ENCODE peak calls at places on chromosomes 4 and X, in ten cellular contexts. Z is Peyer's patch, L is mesendoderm, H is pancreas, O is fibroblast of lung, V is heart right ventricle, R is endodermal cell, M is right atrium auricular region, X is SJSA1, F is psoas muscle. B is an unnamed sample.

GRCh38 chrX:96889726-96890125 is 6.0 kb downstream of the RPA4 start:
- DNase-seq in H (no peak), M (no peak), R (no peak), X (no peak), O (no peak), Z (no peak), V (no peak), F (no peak), L (peak), B (no peak)

GRCh38 chr4:103692615-103693014 is 27.2 kb downstream of the TACR3 start:
- DNase-seq in F (no peak), V (no peak), O (no peak), L (no peak), Z (no peak), M (no peak), X (no peak), H (no peak), R (no peak), B (no peak)

GRCh38 chr4:145930592-145930991 is 8.0 kb downstream of the ZNF827 start:
- DNase-seq in M (no peak), F (no peak), V (peak), Z (no peak), H (no peak), X (no peak), L (no peak), R (no peak), O (no peak), B (no peak)

GRCh38 chr4:2402053-2402452 is 16.4 kb downstream of the ZFYVE28 start:
- DNase-seq in V (peak), H (peak), R (peak), X (no peak), F (peak), O (peak), Z (peak), M (peak), L (peak), B (peak)

GRCh38 chr4:54272051-54272450 is 43.0 kb downstream of the PDGFRA start:
- DNase-seq in H (no peak), M (no peak), V (no peak), Z (no peak), L (no peak), R (no peak), F (no peak), X (no peak), O (no peak), B (no peak)

GRCh38 chr4:39502034-39502658 is 25.1 kb downstream of the UGDH start:
- DNase-seq in H (no peak), X (no peak), Z (no peak), L (no peak), O (peak), M (no peak), R (no peak), V (no peak), F (no peak), B (no peak)

GRCh38 chr4:185773419-185773818 is 38.6 kb downstream of the SORBS2 start:
- DNase-seq in R (peak), Z (no peak), M (no peak), V (peak), H (peak), X (no peak), L (peak), O (no peak), F (peak), B (peak)

GRCh38 chr4:109410776-109411175 is 22.8 kb upstream of the SEC24B start:
- DNase-seq in H (no peak), O (peak), M (no peak), F (no peak), X (no peak), V (no peak), L (peak), Z (no peak), R (no peak), B (no peak)

GRCh38 chr4:610411-611261 is 14.7 kb upstream of the PDE6B start:
- DNase-seq in V (no peak), Z (no peak), F (no peak), M (no peak), X (no peak), O (peak), H (no peak), L (peak), R (peak), B (no peak)

GRCh38 chr4:53705972-53706371 is 114.7 kb upstream of the LNX1 start:
- DNase-seq in X (no peak), O (no peak), L (no peak), R (no peak), H (no peak), F (no peak), V (no peak), Z (no peak), M (no peak), B (no peak)

GRCh38 chr4:90992213-90992612 is 865.0 kb downstream of the CCSER1 start:
- DNase-seq in O (no peak), Z (no peak), L (no peak), V (no peak), X (no peak), H (no peak), F (no peak), R (no peak), M (no peak), B (no peak)

DNA sequence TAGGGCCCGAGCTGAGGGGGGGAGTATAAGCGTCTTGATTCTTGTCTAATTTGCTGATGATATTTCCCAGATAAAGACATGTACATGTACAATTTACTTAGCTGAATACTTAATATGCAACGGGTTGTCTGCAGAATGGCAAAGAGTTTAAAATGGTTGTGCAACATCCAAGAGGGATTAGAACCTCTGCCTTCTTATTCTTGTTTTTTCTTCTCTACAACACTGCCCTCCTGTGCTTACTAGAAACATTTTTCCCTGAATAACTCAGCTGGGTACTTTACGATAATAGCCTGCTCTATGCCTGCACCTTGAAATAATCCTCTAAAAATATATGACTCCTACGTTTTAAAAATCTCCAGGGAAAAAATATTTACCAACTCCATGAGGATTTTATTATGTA is 41.8 kb downstream of the INTS12 start:
- DNase-seq in H (no peak), L (peak), O (peak), V (no peak), F (no peak), M (no peak), R (no peak), X (no peak), Z (no peak), B (no peak)
- H3K27ac ChIP-seq in H (no peak), L (no peak), O (no peak), V (no peak), F (no peak), M (no peak), R (no peak), X (no peak), Z (no peak), B (no peak)

DNA sequence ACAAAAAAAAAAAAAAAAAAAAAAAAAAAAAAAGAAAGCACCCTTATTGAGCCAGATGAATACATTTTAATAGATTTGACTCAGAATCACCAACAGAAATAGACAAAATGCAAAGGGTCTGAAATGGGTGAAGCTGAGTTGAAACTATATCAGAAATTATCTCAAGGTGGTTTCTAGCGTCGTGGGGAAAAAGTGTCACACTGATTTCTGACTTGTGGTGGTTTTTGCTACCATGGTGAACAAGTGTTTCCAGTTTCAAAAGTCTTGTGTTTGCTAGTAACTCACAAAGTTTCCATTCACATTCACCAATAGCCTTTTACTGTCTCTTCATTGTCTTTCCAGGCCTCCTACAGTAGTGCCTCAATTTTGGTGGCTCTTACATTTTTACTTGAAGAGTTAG is 135.5 kb downstream of the ARHGAP24 start:
- DNase-seq in M (no peak), O (no peak), H (no peak), F (no peak), L (no peak), V (no peak), X (no peak), Z (no peak), R (no peak), B (no peak)
- H3K27ac ChIP-seq in M (no peak), O (no peak), H (no peak), F (no peak), L (no peak), V (no peak), X (no peak), Z (no peak), R (no peak), B (no peak)

DNA sequence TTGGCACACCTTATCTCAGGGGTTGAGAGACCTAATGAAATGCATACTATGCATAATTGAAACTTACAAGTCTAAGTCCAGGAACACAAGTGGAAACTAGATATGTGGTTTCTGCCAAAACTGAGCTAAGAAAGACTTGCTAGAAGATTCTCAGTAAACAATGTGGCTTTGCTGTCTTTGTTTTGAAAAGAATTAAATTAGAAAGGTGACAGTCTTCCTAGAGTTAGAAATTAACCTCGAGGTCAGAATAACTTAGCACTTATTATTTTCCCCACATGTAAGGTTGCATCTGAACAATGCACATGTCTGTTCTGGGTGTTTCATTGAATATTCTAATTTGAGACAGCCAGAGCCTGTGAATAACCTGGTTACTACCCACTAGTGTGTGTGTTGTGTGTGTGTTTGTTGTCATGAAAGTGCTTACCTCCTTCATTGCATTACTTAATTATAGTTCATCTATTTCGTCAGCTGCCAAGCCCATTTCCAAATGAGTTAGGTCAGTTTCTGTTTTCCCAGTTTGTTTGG is 1.5 kb downstream of the EREG start:
- DNase-seq in F (no peak), R (no peak), Z (no peak), O (no peak), H (no peak), M (no peak), L (no peak), X (no peak), V (no peak), B (no peak)
- H3K27ac ChIP-seq in F (no peak), R (no peak), Z (no peak), O (no peak), H (no peak), M (peak), L (no peak), X (no peak), V (no peak), B (no peak)

DNA sequence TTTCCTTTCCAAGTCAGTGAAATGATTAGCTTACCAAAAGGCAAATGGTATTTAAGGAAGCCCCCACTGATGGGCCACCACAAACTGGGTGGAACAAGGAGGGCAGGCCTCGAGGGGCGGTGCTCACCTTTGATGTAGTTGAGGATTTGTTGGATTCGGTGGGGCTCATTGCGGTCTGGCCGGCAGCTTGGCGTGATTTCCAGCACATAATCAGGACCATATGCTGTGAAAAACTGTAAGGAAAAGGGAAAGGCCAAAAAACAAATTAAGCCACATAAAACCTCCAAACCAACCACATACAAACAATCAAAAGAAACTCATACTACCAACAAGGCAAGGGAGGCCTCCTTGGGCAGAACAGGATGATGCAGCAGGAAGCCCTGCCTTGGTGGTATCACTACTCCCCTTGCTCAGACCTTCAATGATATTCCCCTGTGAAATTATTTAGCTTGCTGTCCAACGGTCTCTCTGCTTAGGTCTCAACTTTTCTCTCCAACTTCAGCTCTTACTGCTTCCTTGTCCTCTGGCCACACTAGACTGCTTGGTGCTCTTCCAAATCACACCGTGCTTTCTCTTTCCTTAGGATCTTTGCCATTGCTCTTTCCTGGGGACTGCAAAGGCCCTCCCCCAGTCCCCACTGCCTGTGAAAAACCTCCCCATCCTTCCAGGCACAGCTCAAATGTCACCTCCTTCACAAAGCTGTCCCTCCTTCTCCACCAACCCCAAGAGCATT is 46.1 kb upstream of the CITED1 start:
- DNase-seq in X (peak), Z (no peak), V (peak), F (peak), L (no peak), H (no peak), O (peak), M (no peak), R (no peak), B (no peak)
- H3K27ac ChIP-seq in X (no peak), Z (no peak), V (no peak), F (no peak), L (no peak), H (no peak), O (no peak), M (no peak), R (no peak), B (no peak)

B was measured in upper lobe of right lung.